ENCODE peak calls at places on chromosomes 7 and 10, in eight cellular contexts. L is A673; D is progenitor cell of endocrine pancreas; R is HT1080; E is aorta; U is neuronal stem cell; H is effector memory CD4-positive, alpha-beta T cell; W is GM13977. G is an unnamed sample.

GRCh38 chr7:84022686-84023308 is 171.8 kb downstream of the SEMA3A start:
- DNase-seq in L (no peak), D (no peak), R (no peak), E (no peak), U (no peak), H (no peak), W (no peak), G (no peak)

GRCh38 chr7:101245147-101245668 is 327 bp upstream of the FIS1 start:
- DNase-seq in L (no peak), D (no peak), R (no peak), E (no peak), U (no peak), H (no peak), W (no peak), G (no peak)

GRCh38 chr10:124225468-124226270 is 132.3 kb upstream of the CHST15 start:
- DNase-seq in L (peak; percentile 18), D (no peak), R (no peak), E (no peak), U (no peak), H (peak; percentile 34), W (peak; percentile 48), G (no peak)

GRCh38 chr10:26217396-26218105 is 977 bp downstream of the GAD2 start:
- DNase-seq in L (peak; percentile 19), D (no peak), R (no peak), E (no peak), U (no peak), H (no peak), W (no peak), G (no peak)

GRCh38 chr7:12524794-12525386 is 45.6 kb upstream of the SCIN start:
- DNase-seq in L (peak; percentile 65), D (no peak), R (peak; percentile 46), E (no peak), U (peak; percentile 24), H (no peak), W (peak; percentile 20), G (no peak)

GRCh38 chr7:3200504-3200903 is 100.5 kb upstream of the SDK1 start:
- DNase-seq in L (peak; percentile 57), D (no peak), R (peak; percentile 54), E (no peak), U (no peak), H (no peak), W (peak; percentile 62), G (no peak)

GRCh38 chr7:150400779-150401423 is 21.8 kb downstream of the ZNF775 start:
- DNase-seq in L (no peak), D (no peak), R (no peak), E (no peak), U (no peak), H (no peak), W (no peak), G (no peak)

GRCh38 chr7:93046641-93047040 is 71.1 kb downstream of the SAMD9 start:
- DNase-seq in L (no peak), D (no peak), R (peak; percentile 51), E (no peak), U (no peak), H (no peak), W (no peak), G (no peak)

GRCh38 chr10:48625013-48625412 is 20.1 kb upstream of the ARHGAP22 start:
- DNase-seq in L (no peak), D (no peak), R (peak; percentile 77), E (no peak), U (no peak), H (no peak), W (no peak), G (no peak)

GRCh38 chr7:30470783-30471182 is 7.8 kb downstream of the NOD1 start:
- DNase-seq in L (no peak), D (no peak), R (no peak), E (no peak), U (no peak), H (no peak), W (no peak), G (peak; percentile 70)